ENCODE peak calls at places on chromosomes 6 and 20, in nine cellular contexts. B, J, Y, D, G, Z, Q, I and K are unnamed samples.

GRCh38 chr6:144343736-144344428 is 58.7 kb downstream of the UTRN start:
- DNase-seq in B (no peak), J (no peak), Y (peak; percentile 64), D (no peak), G (no peak), Z (no peak), Q (peak; percentile 88), I (no peak), K (no peak)

GRCh38 chr20:21019831-21020655 is 86.1 kb downstream of the LINC00237 start:
- DNase-seq in B (no peak), J (no peak), Y (no peak), D (no peak), G (no peak), Z (no peak), Q (no peak), I (no peak), K (no peak)

GRCh38 chr6:143232849-143233248 is 172.2 kb downstream of the AIG1 start:
- DNase-seq in B (peak; percentile 21), J (peak; percentile 4), Y (peak; percentile 10), D (peak; percentile 16), G (no peak), Z (no peak), Q (peak; percentile 44), I (no peak), K (no peak)

GRCh38 chr6:160992323-160993314 is 1.1 kb downstream of the MAP3K4 start:
- DNase-seq in B (peak; percentile 50), J (peak; percentile 9), Y (peak; percentile 51), D (no peak), G (peak; percentile 23), Z (no peak), Q (peak; percentile 78), I (no peak), K (no peak)

GRCh38 chr20:60292001-60292520 is 333.8 kb downstream of the CDH26 start:
- DNase-seq in B (no peak), J (no peak), Y (no peak), D (no peak), G (no peak), Z (no peak), Q (no peak), I (no peak), K (no peak)

GRCh38 chr6:40759259-40759658 is 172.1 kb upstream of the LRFN2 start:
- DNase-seq in B (no peak), J (no peak), Y (no peak), D (no peak), G (no peak), Z (no peak), Q (no peak), I (no peak), K (no peak)

GRCh38 chr20:48807051-48807450 is 20.7 kb downstream of the PREX1 start:
- DNase-seq in B (no peak), J (no peak), Y (no peak), D (no peak), G (no peak), Z (no peak), Q (no peak), I (no peak), K (no peak)

GRCh38 chr6:47631248-47632196 is 66.9 kb upstream of the ADGRF4 start:
- DNase-seq in B (no peak), J (no peak), Y (no peak), D (peak; percentile 17), G (no peak), Z (no peak), Q (peak; percentile 76), I (no peak), K (no peak)

GRCh38 chr20:19827818-19828217 is 69.8 kb downstream of the RIN2 start:
- DNase-seq in B (no peak), J (no peak), Y (no peak), D (no peak), G (no peak), Z (no peak), Q (no peak), I (no peak), K (no peak)

GRCh38 chr6:135300576-135300975 is 119.5 kb downstream of the MYB start:
- DNase-seq in B (no peak), J (no peak), Y (no peak), D (no peak), G (no peak), Z (no peak), Q (no peak), I (no peak), K (no peak)

GRCh38 chr20:57647006-57647932 is 27.0 kb upstream of the ZBP1 start:
- DNase-seq in B (no peak), J (no peak), Y (no peak), D (no peak), G (no peak), Z (no peak), Q (no peak), I (no peak), K (no peak)

GRCh38 chr6:43723737-43724295 is 36.2 kb upstream of the MRPS18A start:
- DNase-seq in B (peak; percentile 71), J (peak; percentile 86), Y (peak; percentile 90), D (peak; percentile 58), G (no peak), Z (peak; percentile 81), Q (peak; percentile 56), I (no peak), K (no peak)

GRCh38 chr6:75930954-75931689 is 141.3 kb downstream of the IMPG1 start:
- DNase-seq in B (no peak), J (no peak), Y (no peak), D (no peak), G (no peak), Z (no peak), Q (no peak), I (no peak), K (no peak)

GRCh38 chr6:155701342-155701741 is 245.7 kb upstream of the NOX3 start:
- DNase-seq in B (no peak), J (no peak), Y (no peak), D (no peak), G (no peak), Z (no peak), Q (no peak), I (no peak), K (no peak)

GRCh38 chr20:53857723-53858236 is 212.6 kb downstream of the BCAS1 start:
- DNase-seq in B (no peak), J (no peak), Y (peak; percentile 76), D (no peak), G (no peak), Z (peak; percentile 71), Q (peak; percentile 27), I (no peak), K (no peak)

DNA sequence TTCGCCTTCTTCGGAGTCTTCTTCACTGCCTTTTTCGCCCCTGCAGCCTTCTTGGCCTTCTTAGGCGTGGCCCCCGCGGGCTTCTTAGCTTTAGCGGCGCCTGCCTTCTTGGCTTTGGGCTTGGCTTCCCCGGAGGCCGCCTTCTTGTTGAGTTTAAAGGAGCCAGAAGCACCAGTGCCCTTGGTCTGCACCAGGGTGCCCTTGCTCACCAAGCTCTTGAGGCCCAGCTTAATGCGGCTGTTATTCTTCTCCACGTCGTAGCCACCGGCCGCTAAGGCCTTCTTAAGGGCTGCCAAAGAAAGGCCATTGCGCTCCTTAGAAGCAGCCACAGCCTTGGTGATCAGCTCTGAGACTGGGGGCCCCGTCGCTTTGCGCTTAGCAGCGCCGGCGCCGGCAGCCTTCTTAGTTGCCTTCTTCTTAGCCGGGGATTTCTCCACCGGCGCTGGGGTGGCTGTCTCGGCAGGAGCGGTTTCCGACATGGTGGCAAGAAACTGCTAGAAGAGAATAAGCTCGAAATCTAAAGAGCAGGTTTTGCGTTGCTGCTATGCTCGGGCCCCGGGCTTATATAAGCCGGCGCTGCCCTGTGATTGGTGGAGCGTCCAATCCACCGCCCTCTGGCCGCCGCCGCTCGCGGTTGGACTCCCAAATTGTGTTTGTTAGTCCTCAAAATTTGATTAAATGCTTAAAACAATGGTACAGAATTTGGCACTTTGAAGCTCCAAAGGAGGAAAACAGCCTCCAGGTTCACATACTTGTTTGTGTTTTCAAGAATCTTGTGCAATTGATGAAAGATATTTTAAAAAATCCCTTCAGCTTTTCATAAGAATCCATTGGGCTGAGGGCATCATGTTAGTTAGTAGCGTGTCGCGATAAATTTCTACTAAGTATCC is 44.9 kb downstream of the OR2B2 start:
- DNase-seq in B (peak; percentile 75), J (peak; percentile 46), Y (peak; percentile 84), D (no peak), G (peak; percentile 27), Z (peak; percentile 82), Q (peak; percentile 82), I (no peak), K (no peak)
- TF ChIP-seq POLR2A in B (no peak), J (peak; percentile 70), Y (peak; percentile 95), D (peak; percentile 77), G (no peak), Z (peak; percentile 95), Q (peak; percentile 59), I (peak; percentile 36), K (no peak)

GRCh38 chr6:2989332-2990178 is 10.1 kb upstream of the NQO2 start:
- DNase-seq in B (peak; percentile 91), J (peak; percentile 42), Y (peak; percentile 89), D (no peak), G (peak; percentile 89), Z (peak; percentile 73), Q (peak; percentile 96), I (peak; percentile 72), K (peak; percentile 83)
- TF ChIP-seq POLR2A in B (peak; percentile 33), J (peak; percentile 23), Y (peak; percentile 42), D (no peak), G (peak; percentile 39), Z (peak; percentile 9), Q (peak; percentile 90), I (peak; percentile 66), K (peak; percentile 27)

GRCh38 chr20:62979876-62980373 is 26.8 kb downstream of the BHLHE23 start:
- DNase-seq in B (no peak), J (no peak), Y (no peak), D (no peak), G (no peak), Z (no peak), Q (no peak), I (no peak), K (no peak)
- TF ChIP-seq POLR2A in B (no peak), J (no peak), Y (no peak), D (no peak), G (no peak), Z (no peak), Q (no peak), I (no peak), K (no peak)

DNA sequence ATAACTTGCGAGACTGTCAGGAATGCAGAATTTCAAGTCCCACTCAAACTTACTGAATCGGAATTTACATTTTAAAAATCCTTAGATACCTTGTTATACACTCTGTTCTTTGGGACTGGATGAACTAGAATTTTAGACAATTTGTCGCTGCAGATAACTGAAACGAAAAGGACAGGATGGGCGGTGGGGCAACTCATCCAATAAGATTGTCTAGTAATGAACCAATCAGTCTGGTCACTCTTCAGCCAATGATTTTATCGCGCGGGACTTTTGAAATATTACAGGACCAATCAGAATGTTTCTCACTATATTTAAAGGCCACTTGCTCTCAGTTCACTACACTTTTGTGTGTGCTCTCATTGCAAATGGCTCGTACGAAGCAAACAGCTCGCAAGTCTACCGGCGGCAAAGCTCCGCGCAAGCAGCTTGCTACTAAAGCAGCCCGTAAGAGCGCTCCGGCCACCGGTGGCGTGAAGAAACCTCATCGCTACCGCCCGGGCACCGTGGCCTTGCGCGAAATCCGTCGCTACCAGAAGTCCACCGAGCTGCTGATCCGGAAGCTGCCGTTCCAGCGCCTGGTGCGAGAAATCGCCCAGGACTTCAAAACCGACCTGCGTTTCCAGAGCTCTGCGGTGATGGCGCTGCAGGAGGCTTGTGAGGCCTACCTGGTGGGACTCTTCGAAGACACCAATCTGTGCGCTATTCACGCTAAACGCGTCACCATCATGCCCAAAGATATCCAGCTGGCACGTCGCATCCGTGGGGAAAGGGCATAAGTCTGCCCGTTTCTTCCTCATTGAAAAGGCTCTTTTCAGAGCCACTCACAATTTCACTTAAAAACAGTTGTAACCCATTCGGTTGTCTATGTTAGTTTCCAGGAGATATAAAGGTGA is 41.9 kb upstream of the HFE start:
- DNase-seq in B (peak; percentile 86), J (no peak), Y (peak; percentile 80), D (no peak), G (peak; percentile 72), Z (peak; percentile 81), Q (peak; percentile 97), I (peak; percentile 64), K (peak; percentile 67)
- TF ChIP-seq POLR2A in B (peak; percentile 5), J (peak; percentile 97), Y (peak; percentile 97), D (peak; percentile 98), G (peak; percentile 40), Z (peak; percentile 88), Q (peak; percentile 98), I (peak; percentile 76), K (peak; percentile 78)